ENCODE peak calls at places on chromosomes 13 and 19, in six cellular contexts. D is PC-3, W is small intestine, S is neuronal stem cell, Y is breast epithelium, B is BE2C. C is an unnamed sample. For H3K4me1, the result is how much of the 10 kb centered on the place peaks cover.

GRCh38 chr19:32828643-32829344 is 40.8 kb downstream of the SLC7A9 start:
- DNase-seq in D (no peak), W (no peak), S (no peak), Y (no peak), B (no peak), C (no peak)

GRCh38 chr13:45208132-45208531 is 7.3 kb upstream of the KCTD4 start:
- DNase-seq in D (no peak), W (no peak), S (no peak), Y (no peak), B (no peak), C (no peak)

GRCh38 chr13:21071894-21072293 is 10.5 kb upstream of the LATS2 start:
- DNase-seq in D (peak), W (no peak), S (no peak), Y (no peak), B (no peak), C (no peak)

GRCh38 chr19:3899531-3900294 is 19.2 kb downstream of the ATCAY start:
- DNase-seq in D (peak), W (peak), S (no peak), Y (no peak), B (no peak), C (no peak)

GRCh38 chr19:31570718-31571117 is 221.5 kb upstream of the TSHZ3 start:
- DNase-seq in D (no peak), W (no peak), S (no peak), Y (no peak), B (no peak), C (peak)

GRCh38 chr13:25980255-25980654 is 71.6 kb downstream of the SHISA2 start:
- DNase-seq in D (peak), W (no peak), S (no peak), Y (no peak), B (peak), C (peak)

GRCh38 chr13:104385409-104385808 is 1319.2 kb upstream of the SLC10A2 start:
- DNase-seq in D (peak), W (no peak), S (no peak), Y (no peak), B (no peak), C (no peak)

GRCh38 chr19:32748948-32749347 is 29.4 kb downstream of the TDRD12 start:
- DNase-seq in D (no peak), W (no peak), S (no peak), Y (no peak), B (no peak), C (no peak)

GRCh38 chr13:30107536-30108136 is 199.7 kb downstream of the KATNAL1 start:
- DNase-seq in D (peak), W (no peak), S (no peak), Y (no peak), B (no peak), C (no peak)

GRCh38 chr19:43713208-43713607 is 2.7 kb upstream of the IRGC start:
- DNase-seq in D (no peak), W (no peak), S (no peak), Y (no peak), B (no peak), C (no peak)
- H3K4me1 ChIP-seq in D (under half), W (under half), S (under half), Y (under half), B (under half), C (under half)

GRCh38 chr19:47228937-47229673 is 1.9 kb downstream of the BBC3 start:
- DNase-seq in D (no peak), W (no peak), S (no peak), Y (no peak), B (peak), C (no peak)

GRCh38 chr19:47230122-47230920 is 678 bp downstream of the BBC3 start:
- DNase-seq in D (no peak), W (no peak), S (no peak), Y (no peak), B (peak), C (peak)

GRCh38 chr19:47230921-47231214 is at the start of gene BBC3:
- DNase-seq in D (no peak), W (no peak), S (no peak), Y (no peak), B (no peak), C (no peak)

GRCh38 chr19:47228168-47228936 is 2.6 kb downstream of the BBC3 start:
- DNase-seq in D (no peak), W (no peak), S (no peak), Y (peak), B (peak), C (peak)

GRCh38 chr19:47229674-47230121 is 1.3 kb downstream of the BBC3 start:
- DNase-seq in D (peak), W (no peak), S (no peak), Y (no peak), B (no peak), C (no peak)
- H3K4me1 ChIP-seq in D (under half), W (under half), S (under half), Y (under half), B (under half), C (under half)

DNA sequence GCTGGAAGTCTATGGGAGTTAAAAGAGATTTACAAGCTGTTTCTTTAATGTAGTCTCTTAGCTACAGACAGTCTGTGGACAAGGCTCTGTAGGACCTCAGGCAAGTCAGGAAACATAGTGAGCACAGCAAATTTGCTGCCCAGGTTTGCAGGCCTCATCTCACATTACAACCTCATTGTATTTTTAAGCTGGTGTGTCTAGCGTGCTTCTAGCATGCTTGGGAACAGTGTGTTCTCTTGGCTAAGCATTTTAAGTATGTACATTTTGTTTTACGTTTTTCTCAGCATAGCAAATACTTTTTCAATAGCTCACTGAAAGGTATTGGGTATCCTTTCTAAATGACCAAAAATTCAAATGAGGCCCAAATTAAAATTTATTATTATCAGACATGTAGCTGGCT is 113.2 kb downstream of the STARD13 start:
- DNase-seq in D (no peak), W (no peak), S (no peak), Y (no peak), B (no peak), C (no peak)
- H3K4me1 ChIP-seq in D (under half), W (under half), S (under half), Y (under half), B (under half), C (under half)

DNA sequence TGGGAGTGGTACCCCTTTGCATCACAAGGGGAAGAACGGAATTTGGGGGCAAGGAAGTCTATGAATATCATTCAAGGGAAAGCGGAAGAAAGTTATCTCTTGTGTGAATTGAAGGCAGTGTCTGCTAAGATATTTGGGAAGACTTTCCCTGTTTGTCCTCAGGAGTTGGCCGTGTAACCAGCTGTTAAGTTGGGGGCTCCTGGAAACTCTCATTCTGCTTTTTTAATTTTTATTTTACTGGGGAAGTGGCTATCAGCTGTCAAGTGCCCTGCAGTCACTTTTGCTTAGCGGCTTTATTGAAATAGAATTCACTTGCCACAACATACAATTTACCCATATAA is 2.9 kb downstream of the UPF1 start:
- DNase-seq in D (no peak), W (no peak), S (no peak), Y (no peak), B (no peak), C (no peak)
- H3K4me1 ChIP-seq in D (under half), W (under half), S (under half), Y (under half), B (under half), C (under half)

GRCh38 chr19:7595466-7596133 is at the start of gene CAMSAP3:
- DNase-seq in D (peak), W (peak), S (peak), Y (no peak), B (peak), C (peak)
- H3K4me1 ChIP-seq in D (under half), W (under half), S (under half), Y (under half), B (under half), C (under half)

GRCh38 chr19:38012290-38012689 is 105.3 kb downstream of the SIPA1L3 start:
- DNase-seq in D (no peak), W (no peak), S (no peak), Y (no peak), B (no peak), C (no peak)

GRCh38 chr19:38006361-38007045 is 99.5 kb downstream of the SIPA1L3 start:
- DNase-seq in D (no peak), W (peak), S (no peak), Y (no peak), B (no peak), C (no peak)

GRCh38 chr19:38011426-38011825 is 104.4 kb downstream of the SIPA1L3 start:
- DNase-seq in D (no peak), W (no peak), S (no peak), Y (no peak), B (no peak), C (no peak)

GRCh38 chr19:38012944-38013343 is 105.9 kb downstream of the SIPA1L3 start:
- DNase-seq in D (no peak), W (no peak), S (no peak), Y (no peak), B (no peak), C (no peak)

DNA sequence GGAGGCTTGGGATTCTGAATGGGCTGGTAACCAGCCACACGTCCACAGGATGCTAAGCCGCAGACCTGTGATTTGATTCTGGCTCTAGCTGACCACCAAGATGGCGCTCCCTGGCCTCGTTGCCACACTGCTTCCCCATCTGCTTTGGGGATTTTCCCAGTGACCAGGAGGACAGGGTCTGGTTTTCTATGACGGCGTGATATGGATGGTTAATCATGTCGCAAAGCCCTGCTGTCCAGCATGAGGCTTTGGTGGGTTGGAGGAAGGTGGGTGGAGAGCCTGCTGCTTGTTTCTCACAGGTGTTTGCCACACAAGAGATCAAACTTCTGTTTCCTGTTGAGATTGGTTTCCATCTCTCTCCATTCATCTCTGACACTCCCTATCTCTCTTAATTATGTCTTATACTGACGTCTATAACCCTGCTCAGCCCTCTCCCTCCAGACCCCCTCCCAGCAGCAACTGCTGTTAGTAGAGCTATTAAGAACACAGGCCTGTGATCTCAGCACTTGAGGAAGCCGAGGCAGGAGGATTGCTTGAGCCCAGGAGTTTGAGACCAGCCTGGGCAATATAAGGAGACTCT is 102.7 kb downstream of the SIPA1L3 start:
- DNase-seq in D (no peak), W (no peak), S (no peak), Y (no peak), B (no peak), C (no peak)
- H3K4me1 ChIP-seq in D (under half), W (under half), S (under half), Y (under half), B (under half), C (under half)

GRCh38 chr19:15149704-15150103 is 42.5 kb downstream of the SYDE1 start:
- DNase-seq in D (no peak), W (no peak), S (no peak), Y (no peak), B (no peak), C (no peak)
- H3K4me1 ChIP-seq in D (under half), W (under half), S (under half), Y (under half), B (under half), C (under half)